ENCODE peak calls at places on chromosomes 3 and 15, in seven cellular contexts. E is IMR-90, K is H9, W is mesenchymal stem cell, D is neuronal stem cell, A is mesendoderm, B is H1. R is an unnamed sample.

GRCh38 chr15:71802770-71803169 is 7.6 kb upstream of the NR2E3 start:
- DNase-seq in B (no peak), D (no peak), E (no peak), W (no peak), A (peak), K (peak), R (no peak)

GRCh38 chr3:182785142-182785541 is 8.2 kb upstream of the ATP11B start:
- DNase-seq in D (no peak), W (no peak), E (no peak), A (no peak), B (no peak), K (no peak), R (no peak)

GRCh38 chr3:107065094-107065861 is 312.0 kb upstream of the CCDC54 start:
- DNase-seq in B (no peak), A (peak), W (no peak), K (no peak), D (no peak), E (no peak), R (no peak)

GRCh38 chr3:69719723-69720122 is 19.5 kb upstream of the MITF start:
- DNase-seq in A (no peak), W (no peak), K (no peak), E (no peak), B (no peak), D (no peak), R (no peak)

GRCh38 chr15:75203017-75203907 is 1.6 kb downstream of the C15orf39 start:
- DNase-seq in W (peak), A (no peak), B (no peak), K (no peak), E (peak), D (no peak), R (no peak)

GRCh38 chr3:182105875-182106274 is 394.1 kb downstream of the SOX2 start:
- DNase-seq in D (no peak), K (no peak), E (no peak), A (no peak), W (no peak), B (no peak), R (no peak)

GRCh38 chr3:161409069-161409468 is 37.8 kb upstream of the SPTSSB start:
- DNase-seq in B (no peak), D (peak), E (peak), W (peak), K (no peak), A (peak), R (peak)

GRCh38 chr3:64798316-64798715 is 110.5 kb upstream of the ADAMTS9 start:
- DNase-seq in E (no peak), W (no peak), B (no peak), K (no peak), D (no peak), A (no peak), R (no peak)

GRCh38 chr15:66452971-66453580 is 44.5 kb downstream of the SNAPC5 start:
- DNase-seq in D (no peak), B (no peak), A (no peak), W (no peak), K (no peak), E (no peak), R (no peak)

GRCh38 chr3:170203457-170203856 is 18.8 kb upstream of the PRKCI start:
- DNase-seq in A (no peak), K (no peak), W (no peak), D (no peak), B (no peak), E (no peak), R (no peak)

GRCh38 chr15:56102401-56102800 is 109.0 kb upstream of the NEDD4 start:
- DNase-seq in D (no peak), K (no peak), B (no peak), E (no peak), W (no peak), A (no peak), R (no peak)

GRCh38 chr3:57803647-57804081 is 47.6 kb downstream of the SLMAP start:
- DNase-seq in K (no peak), E (peak), W (peak), D (no peak), A (peak), B (peak), R (peak)

GRCh38 chr3:20040476-20041196 is 390 bp downstream of the KAT2B start:
- DNase-seq in B (no peak), W (peak), D (peak), A (peak), K (peak), E (peak), R (peak)

GRCh38 chr15:62426387-62426956 is 261.4 kb upstream of the C2CD4B start:
- DNase-seq in E (no peak), W (no peak), B (no peak), D (no peak), A (peak), K (no peak), R (no peak)

GRCh38 chr3:126657901-126658300 is 3.0 kb upstream of the TXNRD3 start:
- DNase-seq in B (no peak), K (no peak), A (no peak), D (no peak), W (no peak), E (no peak), R (no peak)
- H4K8ac ChIP-seq in B (no peak), K (no peak), A (no peak), D (no peak), W (no peak), E (no peak), R (no peak)

GRCh38 chr15:100332231-100332630 is 9.5 kb downstream of the ADAMTS17 start:
- DNase-seq in A (no peak), B (no peak), D (no peak), K (no peak), E (no peak), W (no peak), R (no peak)

GRCh38 chr15:100333236-100333635 is 8.5 kb downstream of the ADAMTS17 start:
- DNase-seq in D (no peak), K (no peak), E (no peak), A (no peak), B (no peak), W (no peak), R (no peak)

GRCh38 chr15:100334456-100334855 is 7.3 kb downstream of the ADAMTS17 start:
- DNase-seq in D (no peak), E (no peak), W (no peak), B (no peak), K (no peak), A (no peak), R (no peak)

GRCh38 chr15:100334015-100334414 is 7.8 kb downstream of the ADAMTS17 start:
- DNase-seq in W (no peak), K (no peak), E (no peak), D (no peak), B (no peak), A (peak), R (no peak)

DNA sequence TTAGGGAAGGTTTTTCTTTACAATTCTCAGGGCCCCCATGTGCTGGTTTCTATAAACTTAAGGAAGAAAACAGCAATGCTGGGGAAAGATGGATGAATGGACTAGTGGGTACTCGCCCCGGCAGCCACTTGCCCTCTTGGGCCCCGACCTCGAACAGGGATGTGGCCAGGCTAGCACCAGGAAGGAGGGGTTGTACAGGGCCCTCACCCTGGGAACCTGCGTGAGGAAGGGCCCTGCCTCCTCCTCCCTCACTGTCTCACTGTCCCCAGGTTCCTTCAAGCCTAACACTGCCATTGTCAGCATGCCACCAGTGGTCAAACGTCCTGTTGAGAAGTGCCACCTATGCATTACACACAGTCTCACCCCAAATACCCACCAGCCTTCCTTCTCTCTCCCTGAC is 9.1 kb downstream of the ADAMTS17 start:
- DNase-seq in A (no peak), K (no peak), B (no peak), D (no peak), W (no peak), E (no peak), R (no peak)
- H4K8ac ChIP-seq in A (no peak), K (no peak), B (peak), D (no peak), W (no peak), E (no peak), R (no peak)

GRCh38 chr3:3307491-3307890 is 128.0 kb upstream of the CRBN start:
- DNase-seq in K (no peak), E (no peak), W (no peak), B (no peak), D (no peak), A (no peak), R (no peak)

GRCh38 chr3:3305087-3305486 is 125.6 kb upstream of the CRBN start:
- DNase-seq in E (no peak), B (no peak), K (no peak), D (no peak), A (no peak), W (no peak), R (no peak)

GRCh38 chr3:3309836-3310235 is 130.3 kb upstream of the CRBN start:
- DNase-seq in W (no peak), A (peak), K (no peak), E (no peak), B (no peak), D (peak), R (no peak)
- H4K8ac ChIP-seq in W (no peak), A (no peak), K (no peak), E (no peak), B (no peak), D (no peak), R (no peak)

GRCh38 chr3:87136066-87136596 is 91.0 kb upstream of the CHMP2B start:
- DNase-seq in B (no peak), W (no peak), A (peak), D (no peak), K (no peak), E (no peak), R (peak)
- H4K8ac ChIP-seq in B (no peak), W (no peak), A (no peak), D (no peak), K (no peak), E (no peak), R (no peak)

DNA sequence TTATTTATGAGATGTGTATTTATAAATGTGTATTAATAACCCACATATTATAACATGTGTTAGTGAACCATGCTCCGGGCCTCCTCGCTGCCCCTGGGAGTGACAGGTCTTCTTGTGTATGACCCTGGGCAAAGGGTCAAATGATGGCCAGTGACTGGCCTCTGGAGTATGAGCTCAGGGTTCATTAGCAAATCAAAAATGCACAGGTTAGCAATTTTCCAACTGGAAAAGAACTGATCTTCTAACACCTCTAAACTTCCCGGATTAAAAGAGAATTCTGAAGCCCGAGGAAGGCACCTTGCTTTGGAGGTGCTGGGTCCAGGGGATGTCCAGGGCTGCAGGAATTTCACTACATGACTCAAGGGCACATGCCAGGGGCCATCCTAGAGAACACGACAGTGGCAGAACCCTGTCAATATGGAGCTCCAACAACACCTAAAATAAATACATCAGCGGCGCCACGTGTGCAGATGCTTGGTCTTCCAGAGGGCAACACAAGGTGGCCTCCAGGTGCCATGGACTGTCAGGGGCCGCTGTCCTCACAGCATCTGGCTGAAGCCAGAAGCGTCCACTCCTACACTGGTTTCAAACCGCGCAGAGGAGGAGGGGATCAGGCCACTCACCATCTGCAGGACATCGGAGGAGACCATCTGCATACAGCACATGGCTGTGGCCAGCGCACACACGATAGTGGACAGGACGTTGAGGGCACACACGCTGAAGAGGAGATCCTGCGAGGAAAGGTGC is 118.3 kb downstream of the NSMCE3 start:
- DNase-seq in K (no peak), B (no peak), A (no peak), W (no peak), E (no peak), D (no peak), R (no peak)
- H4K8ac ChIP-seq in K (no peak), B (no peak), A (no peak), W (no peak), E (no peak), D (no peak), R (no peak)

DNA sequence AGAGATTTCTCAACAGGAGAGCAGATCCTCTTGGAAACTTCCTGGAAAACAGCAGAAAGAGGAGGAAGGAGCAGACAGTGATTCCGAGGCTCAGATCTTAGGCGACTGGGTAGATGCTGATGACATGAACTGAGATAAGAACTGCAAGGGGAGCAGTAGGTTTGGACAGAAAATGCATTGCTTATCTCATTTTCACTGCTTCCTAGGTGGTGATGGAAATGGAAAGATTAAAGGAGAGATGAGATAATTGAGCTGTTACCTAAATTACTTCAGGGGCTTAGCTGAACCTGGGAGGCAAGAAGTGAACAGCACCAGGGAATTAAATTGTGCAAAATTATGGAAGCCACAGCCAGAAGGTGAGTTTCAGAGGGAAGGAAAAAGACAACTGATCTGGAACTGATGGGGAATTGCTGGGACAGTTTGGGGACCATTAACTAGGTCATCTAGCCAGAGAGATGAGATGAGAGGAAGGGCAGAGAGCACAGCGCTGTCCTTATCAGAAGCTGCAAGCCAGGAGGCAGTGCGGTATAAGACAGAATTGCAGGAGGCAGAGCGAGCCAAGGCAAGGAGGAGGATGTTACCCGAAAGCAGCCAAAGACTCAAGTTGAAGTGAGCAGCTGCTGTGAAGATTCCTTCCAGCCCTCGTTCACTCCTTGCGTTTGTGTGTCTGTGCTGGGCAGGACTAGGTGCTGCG is 140.4 kb downstream of the SRGAP3 start:
- DNase-seq in D (no peak), E (no peak), W (no peak), A (peak), B (no peak), K (no peak), R (no peak)
- H4K8ac ChIP-seq in D (no peak), E (no peak), W (no peak), A (no peak), B (no peak), K (no peak), R (no peak)

DNA sequence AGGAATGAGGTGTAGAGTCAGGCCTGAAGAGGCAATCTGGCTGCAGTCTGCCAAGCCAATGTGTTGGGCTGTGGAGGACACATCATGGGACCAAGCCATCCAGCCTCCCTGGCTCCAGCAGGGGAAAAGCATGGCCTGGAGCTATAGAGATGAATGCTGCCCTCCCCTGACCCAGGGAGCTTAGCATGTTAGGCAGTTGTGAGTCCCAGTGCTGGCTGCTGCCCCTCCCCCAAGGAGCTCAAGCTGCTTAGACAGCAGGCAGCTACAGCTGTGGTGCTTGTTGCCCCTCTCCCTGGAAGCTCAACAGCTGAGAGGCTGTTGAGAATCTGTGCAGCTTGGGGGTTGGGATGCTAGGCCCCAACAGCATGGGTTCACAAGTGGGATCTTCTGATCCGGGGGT is 85.6 kb upstream of the DNAJC19 start:
- DNase-seq in W (no peak), E (no peak), K (peak), D (no peak), B (no peak), A (peak), R (no peak)
- H4K8ac ChIP-seq in W (no peak), E (no peak), K (no peak), D (no peak), B (no peak), A (no peak), R (no peak)

R was measured in trophoblast cell.